ENCODE peak calls at places on chromosomes 12 and 14, in six cellular contexts. One of them, this sample, is unnamed. For H3K4me1, the result is how much of the 10 kb centered on the place peaks cover.

GRCh38 chr14:67436006-67436866 is 24.3 kb upstream of the PLEK2 start:
- DNase-seq in H9: peak
- DNase-seq in GM23248: peak
- DNase-seq in MM.1S: no peak
- DNase-seq in tibial artery: no peak
- DNase-seq in cardiac muscle cell: no peak
- DNase-seq in this sample: no peak

GRCh38 chr12:91781114-91781513 is 364.5 kb downstream of the BTG1 start:
- DNase-seq in H9: no peak
- DNase-seq in GM23248: peak
- DNase-seq in MM.1S: no peak
- DNase-seq in tibial artery: no peak
- DNase-seq in cardiac muscle cell: peak
- DNase-seq in this sample: no peak

GRCh38 chr12:85466906-85467305 is 186.9 kb downstream of the ALX1 start:
- DNase-seq in H9: no peak
- DNase-seq in GM23248: peak
- DNase-seq in MM.1S: no peak
- DNase-seq in tibial artery: no peak
- DNase-seq in cardiac muscle cell: no peak
- DNase-seq in this sample: no peak

GRCh38 chr14:54106802-54107377 is 150.3 kb upstream of the BMP4 start:
- DNase-seq in H9: no peak
- DNase-seq in GM23248: peak
- DNase-seq in MM.1S: no peak
- DNase-seq in tibial artery: no peak
- DNase-seq in cardiac muscle cell: peak
- DNase-seq in this sample: no peak

GRCh38 chr14:80447396-80447795 is 236.1 kb upstream of the DIO2 start:
- DNase-seq in H9: no peak
- DNase-seq in GM23248: peak
- DNase-seq in MM.1S: no peak
- DNase-seq in tibial artery: no peak
- DNase-seq in cardiac muscle cell: peak
- DNase-seq in this sample: no peak

GRCh38 chr14:32085845-32086383 is 8.8 kb downstream of the ARHGAP5 start:
- DNase-seq in H9: no peak
- DNase-seq in GM23248: no peak
- DNase-seq in MM.1S: no peak
- DNase-seq in tibial artery: no peak
- DNase-seq in cardiac muscle cell: no peak
- DNase-seq in this sample: no peak

GRCh38 chr12:49352351-49352750 is 5.7 kb downstream of the DNAJC22 start:
- DNase-seq in H9: no peak
- DNase-seq in GM23248: no peak
- DNase-seq in MM.1S: no peak
- DNase-seq in tibial artery: no peak
- DNase-seq in cardiac muscle cell: no peak
- DNase-seq in this sample: no peak

GRCh38 chr14:67583711-67584644 is 16.1 kb downstream of the PIGH start:
- DNase-seq in H9: no peak
- DNase-seq in GM23248: peak
- DNase-seq in MM.1S: peak
- DNase-seq in tibial artery: no peak
- DNase-seq in cardiac muscle cell: peak
- DNase-seq in this sample: peak

GRCh38 chr12:25005376-25005775 is 56.5 kb upstream of the BCAT1 start:
- DNase-seq in H9: no peak
- DNase-seq in GM23248: no peak
- DNase-seq in MM.1S: no peak
- DNase-seq in tibial artery: no peak
- DNase-seq in cardiac muscle cell: no peak
- DNase-seq in this sample: no peak

GRCh38 chr14:89851031-89851430 is 103.5 kb downstream of the EFCAB11 start:
- DNase-seq in H9: no peak
- DNase-seq in GM23248: no peak
- DNase-seq in MM.1S: no peak
- DNase-seq in tibial artery: no peak
- DNase-seq in cardiac muscle cell: peak
- DNase-seq in this sample: no peak

GRCh38 chr14:65433646-65434045 is 21.1 kb downstream of the FUT8 start:
- DNase-seq in H9: no peak
- DNase-seq in GM23248: no peak
- DNase-seq in MM.1S: no peak
- DNase-seq in tibial artery: no peak
- DNase-seq in cardiac muscle cell: no peak
- DNase-seq in this sample: no peak

GRCh38 chr14:68842298-68842697 is 49.4 kb upstream of the ZFP36L1 start:
- DNase-seq in H9: no peak
- DNase-seq in GM23248: no peak
- DNase-seq in MM.1S: no peak
- DNase-seq in tibial artery: no peak
- DNase-seq in cardiac muscle cell: no peak
- DNase-seq in this sample: no peak

GRCh38 chr12:93127107-93127560 is 198.0 kb upstream of the EEA1 start:
- DNase-seq in H9: no peak
- DNase-seq in GM23248: no peak
- DNase-seq in MM.1S: no peak
- DNase-seq in tibial artery: peak
- DNase-seq in cardiac muscle cell: no peak
- DNase-seq in this sample: no peak

GRCh38 chr14:52888159-52888558 is 62.7 kb downstream of the FERMT2 start:
- DNase-seq in H9: no peak
- DNase-seq in GM23248: no peak
- DNase-seq in MM.1S: no peak
- DNase-seq in tibial artery: no peak
- DNase-seq in cardiac muscle cell: no peak
- DNase-seq in this sample: no peak

GRCh38 chr14:25406818-25407217 is 356.9 kb upstream of the STXBP6 start:
- DNase-seq in H9: peak
- DNase-seq in GM23248: peak
- DNase-seq in MM.1S: peak
- DNase-seq in tibial artery: no peak
- DNase-seq in cardiac muscle cell: peak
- DNase-seq in this sample: no peak

GRCh38 chr14:71320734-71321555 is 413.7 kb downstream of the PCNX1 start:
- DNase-seq in H9: peak
- DNase-seq in GM23248: peak
- DNase-seq in MM.1S: peak
- DNase-seq in tibial artery: peak
- DNase-seq in cardiac muscle cell: peak
- DNase-seq in this sample: peak

GRCh38 chr12:25266522-25266921 is 15.8 kb upstream of the KRAS start:
- DNase-seq in H9: no peak
- DNase-seq in GM23248: peak
- DNase-seq in MM.1S: no peak
- DNase-seq in tibial artery: no peak
- DNase-seq in cardiac muscle cell: peak
- DNase-seq in this sample: no peak

GRCh38 chr12:4223273-4223855 is 50.2 kb upstream of the CCND2 start:
- DNase-seq in H9: no peak
- DNase-seq in GM23248: no peak
- DNase-seq in MM.1S: no peak
- DNase-seq in tibial artery: no peak
- DNase-seq in cardiac muscle cell: no peak
- DNase-seq in this sample: no peak

GRCh38 chr12:15757553-15758255 is 31.5 kb downstream of the EPS8 start:
- DNase-seq in H9: no peak
- DNase-seq in GM23248: peak
- DNase-seq in MM.1S: no peak
- DNase-seq in tibial artery: peak
- DNase-seq in cardiac muscle cell: peak
- DNase-seq in this sample: no peak

GRCh38 chr12:130984183-130985058 is 30.7 kb downstream of the ADGRD1 start:
- DNase-seq in H9: no peak
- DNase-seq in GM23248: no peak
- DNase-seq in MM.1S: no peak
- DNase-seq in tibial artery: no peak
- DNase-seq in cardiac muscle cell: no peak
- DNase-seq in this sample: no peak

GRCh38 chr14:73731111-73731510 is 16.9 kb upstream of the PNMA1 start:
- DNase-seq in H9: no peak
- DNase-seq in GM23248: no peak
- DNase-seq in MM.1S: no peak
- DNase-seq in tibial artery: no peak
- DNase-seq in cardiac muscle cell: no peak
- DNase-seq in this sample: no peak

GRCh38 chr14:92603309-92604257 is 90.0 kb downstream of the RIN3 start:
- DNase-seq in H9: no peak
- DNase-seq in GM23248: peak
- DNase-seq in MM.1S: no peak
- DNase-seq in tibial artery: peak
- DNase-seq in cardiac muscle cell: peak
- DNase-seq in this sample: peak

GRCh38 chr12:54977857-54978256 is 6.7 kb downstream of the TESPA1 start:
- DNase-seq in H9: no peak
- DNase-seq in GM23248: no peak
- DNase-seq in MM.1S: no peak
- DNase-seq in tibial artery: no peak
- DNase-seq in cardiac muscle cell: no peak
- DNase-seq in this sample: peak

GRCh38 chr12:69368171-69368570 is 8.6 kb downstream of the YEATS4 start:
- DNase-seq in H9: no peak
- DNase-seq in GM23248: no peak
- DNase-seq in MM.1S: no peak
- DNase-seq in tibial artery: no peak
- DNase-seq in cardiac muscle cell: no peak
- DNase-seq in this sample: no peak

GRCh38 chr12:49763006-49763591 is 21.7 kb downstream of the TMBIM6 start:
- DNase-seq in H9: peak
- DNase-seq in GM23248: peak
- DNase-seq in MM.1S: peak
- DNase-seq in tibial artery: peak
- DNase-seq in cardiac muscle cell: peak
- DNase-seq in this sample: peak

GRCh38 chr14:60652674-60653387 is 3.6 kb upstream of the SIX1 start:
- DNase-seq in H9: peak
- DNase-seq in GM23248: no peak
- DNase-seq in MM.1S: no peak
- DNase-seq in tibial artery: no peak
- DNase-seq in cardiac muscle cell: no peak
- DNase-seq in this sample: no peak

GRCh38 chr14:66746316-66747006 is 238.5 kb downstream of the GPHN start:
- DNase-seq in H9: no peak
- DNase-seq in GM23248: peak
- DNase-seq in MM.1S: peak
- DNase-seq in tibial artery: no peak
- DNase-seq in cardiac muscle cell: peak
- DNase-seq in this sample: peak

GRCh38 chr12:54588110-54588831 is at the start of gene PPP1R1A:
- DNase-seq in H9: peak
- DNase-seq in GM23248: peak
- DNase-seq in MM.1S: no peak
- DNase-seq in tibial artery: no peak
- DNase-seq in cardiac muscle cell: no peak
- DNase-seq in this sample: no peak

GRCh38 chr12:26870491-26871419 is 37.8 kb upstream of the ITPR2 start:
- DNase-seq in H9: no peak
- DNase-seq in GM23248: peak
- DNase-seq in MM.1S: peak
- DNase-seq in tibial artery: no peak
- DNase-seq in cardiac muscle cell: peak
- DNase-seq in this sample: no peak

GRCh38 chr14:97977711-97978261 is 1180.6 kb downstream of the VRK1 start:
- DNase-seq in H9: peak
- DNase-seq in GM23248: peak
- DNase-seq in MM.1S: no peak
- DNase-seq in tibial artery: peak
- DNase-seq in cardiac muscle cell: peak
- DNase-seq in this sample: peak

GRCh38 chr14:35687335-35687939 is 121.7 kb downstream of the RALGAPA1 start:
- DNase-seq in H9: no peak
- DNase-seq in GM23248: peak
- DNase-seq in MM.1S: peak
- DNase-seq in tibial artery: no peak
- DNase-seq in cardiac muscle cell: peak
- DNase-seq in this sample: peak

GRCh38 chr12:87845995-87846483 is 183.2 kb downstream of the C12orf50 start:
- DNase-seq in H9: no peak
- DNase-seq in GM23248: no peak
- DNase-seq in MM.1S: no peak
- DNase-seq in tibial artery: no peak
- DNase-seq in cardiac muscle cell: no peak
- DNase-seq in this sample: no peak
- H3K4me1 ChIP-seq in H9: under half
- H3K4me1 ChIP-seq in GM23248: under half
- H3K4me1 ChIP-seq in MM.1S: under half
- H3K4me1 ChIP-seq in tibial artery: under half
- H3K4me1 ChIP-seq in cardiac muscle cell: under half
- H3K4me1 ChIP-seq in this sample: under half

DNA sequence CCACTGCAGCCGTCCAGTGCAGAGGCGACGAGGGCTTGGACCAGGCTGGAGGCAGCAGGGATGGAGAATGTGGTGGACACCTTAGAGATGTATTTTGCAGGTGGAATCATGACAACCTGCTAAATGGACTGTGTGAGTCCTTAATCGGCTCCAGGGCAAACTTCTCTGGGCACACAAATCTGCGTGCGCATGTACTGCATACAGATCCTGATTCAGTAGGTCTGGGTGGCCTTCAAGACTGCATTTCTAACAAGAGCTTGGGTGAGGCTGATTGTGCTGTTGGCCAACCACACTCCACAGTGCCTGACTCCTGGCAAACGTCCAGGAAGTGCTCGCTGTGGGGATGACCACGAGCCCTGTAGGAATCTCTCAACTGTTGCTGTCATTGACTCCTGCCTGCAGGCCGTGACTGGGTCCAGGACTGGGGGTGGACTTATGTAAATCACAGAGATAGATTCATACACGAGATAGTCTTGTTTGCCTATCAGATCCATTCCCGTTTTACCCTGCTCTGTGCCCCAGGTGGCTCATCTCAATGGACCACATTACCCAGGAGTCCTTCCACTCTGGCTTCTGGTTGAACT is 27.2 kb downstream of the JDP2 start:
- DNase-seq in H9: no peak
- DNase-seq in GM23248: peak
- DNase-seq in MM.1S: no peak
- DNase-seq in tibial artery: peak
- DNase-seq in cardiac muscle cell: peak
- DNase-seq in this sample: no peak
- H3K27ac ChIP-seq in H9: no peak
- H3K27ac ChIP-seq in GM23248: peak
- H3K27ac ChIP-seq in MM.1S: no peak
- H3K27ac ChIP-seq in tibial artery: peak
- H3K27ac ChIP-seq in cardiac muscle cell: no peak
- H3K27ac ChIP-seq in this sample: no peak

GRCh38 chr12:60522684-60523083 is 926.9 kb downstream of the SLC16A7 start:
- DNase-seq in H9: no peak
- DNase-seq in GM23248: no peak
- DNase-seq in MM.1S: no peak
- DNase-seq in tibial artery: no peak
- DNase-seq in cardiac muscle cell: no peak
- DNase-seq in this sample: no peak
- H3K4me1 ChIP-seq in H9: under half
- H3K4me1 ChIP-seq in GM23248: under half
- H3K4me1 ChIP-seq in MM.1S: under half
- H3K4me1 ChIP-seq in tibial artery: under half
- H3K4me1 ChIP-seq in cardiac muscle cell: under half
- H3K4me1 ChIP-seq in this sample: under half

GRCh38 chr14:37054144-37054543 is 118.3 kb downstream of the SLC25A21 start:
- DNase-seq in H9: no peak
- DNase-seq in GM23248: no peak
- DNase-seq in MM.1S: no peak
- DNase-seq in tibial artery: no peak
- DNase-seq in cardiac muscle cell: no peak
- DNase-seq in this sample: no peak
- H3K27ac ChIP-seq in H9: no peak
- H3K27ac ChIP-seq in GM23248: no peak
- H3K27ac ChIP-seq in MM.1S: no peak
- H3K27ac ChIP-seq in tibial artery: no peak
- H3K27ac ChIP-seq in cardiac muscle cell: no peak
- H3K27ac ChIP-seq in this sample: no peak